ENCODE peak calls at places on chromosomes 2 and 18, in seven cellular contexts. T is AG10803; V is activated CD4-positive, alpha-beta T cell treated with anti-CD3 and anti-CD28 coated beads, Interleukin-2, amount 10 ng/mL, durations not matched to agents 24 days and 14 days; N is iPS-NIHi11; O is foreskin keratinocyte; K is SW480; Q is left ventricle myocardium inferior. L is an unnamed sample.

GRCh38 chr18:48834421-48835011 is 116.2 kb downstream of the SMAD7 start:
- DNase-seq in O (peak; percentile 80), T (peak; percentile 90), V (peak; percentile 91), Q (peak; percentile 63), N (no peak), K (peak; percentile 66), L (no peak)

GRCh38 chr2:156465573-156465972 is 29.4 kb downstream of the GPD2 start:
- DNase-seq in Q (no peak), N (no peak), V (no peak), K (no peak), T (no peak), O (no peak), L (no peak)

GRCh38 chr2:229051798-229052197 is 219.3 kb downstream of the PID1 start:
- DNase-seq in Q (no peak), O (no peak), T (no peak), N (no peak), K (no peak), V (no peak), L (no peak)

GRCh38 chr18:46917808-46918600 is 602 bp downstream of the KATNAL2 start:
- DNase-seq in K (no peak), T (peak; percentile 22), N (peak; percentile 60), O (no peak), V (no peak), Q (peak; percentile 30), L (no peak)

GRCh38 chr2:127681288-127681771 is 6.0 kb upstream of the LIMS2 start:
- DNase-seq in K (no peak), V (no peak), Q (peak; percentile 63), T (no peak), N (peak; percentile 34), O (no peak), L (peak; percentile 91)

GRCh38 chr2:227460079-227460485 is 11.9 kb upstream of the AGFG1 start:
- DNase-seq in O (peak; percentile 46), K (peak; percentile 8), V (peak; percentile 79), N (no peak), Q (no peak), T (peak; percentile 65), L (no peak)

GRCh38 chr18:41378628-41379027 is 576.4 kb upstream of the PIK3C3 start:
- DNase-seq in O (peak; percentile 32), Q (no peak), T (peak; percentile 50), V (no peak), K (no peak), N (peak; percentile 41), L (no peak)

GRCh38 chr2:177611310-177611886 is 218.8 kb downstream of the AGPS start:
- DNase-seq in Q (no peak), N (no peak), O (no peak), K (no peak), V (no peak), T (no peak), L (peak; percentile 12)

GRCh38 chr2:45895477-45895876 is 244.0 kb downstream of the PRKCE start:
- DNase-seq in V (no peak), T (peak; percentile 70), Q (no peak), O (no peak), K (no peak), N (no peak), L (no peak)

GRCh38 chr2:126885701-126886121 is 13.0 kb upstream of the TEX51 start:
- DNase-seq in K (no peak), V (no peak), O (no peak), Q (peak; percentile 17), T (peak; percentile 13), N (no peak), L (no peak)

GRCh38 chr18:50038448-50038847 is 156.5 kb downstream of the MYO5B start:
- DNase-seq in V (no peak), O (no peak), K (no peak), Q (no peak), T (no peak), N (no peak), L (no peak)

GRCh38 chr2:112622528-112622849 is 23.2 kb upstream of the SLC20A1 start:
- DNase-seq in Q (no peak), K (no peak), T (peak; percentile 92), O (peak; percentile 81), N (no peak), V (no peak), L (no peak)

GRCh38 chr2:20584637-20585321 is 66.1 kb downstream of the HS1BP3 start:
- DNase-seq in N (peak; percentile 83), Q (peak; percentile 21), O (peak; percentile 89), K (peak; percentile 95), V (no peak), T (peak; percentile 98), L (no peak)

GRCh38 chr2:11988691-11989465 is 242.4 kb downstream of the LPIN1 start:
- DNase-seq in T (peak; percentile 40), K (no peak), N (no peak), V (no peak), Q (peak; percentile 58), O (no peak), L (peak; percentile 91)

GRCh38 chr2:48768669-48769068 is 13.1 kb upstream of the LHCGR start:
- DNase-seq in K (no peak), T (no peak), V (no peak), N (no peak), Q (no peak), O (no peak), L (no peak)

GRCh38 chr2:64667535-64667934 is 13.8 kb upstream of the SERTAD2 start:
- DNase-seq in V (no peak), T (no peak), O (no peak), Q (no peak), N (no peak), K (no peak), L (no peak)

GRCh38 chr2:15687720-15688119 is 96.1 kb downstream of the DDX1 start:
- DNase-seq in N (no peak), Q (no peak), O (no peak), K (no peak), T (no peak), V (no peak), L (no peak)

GRCh38 chr18:79631096-79631507 is 48.5 kb upstream of the CTDP1 start:
- DNase-seq in Q (no peak), N (no peak), T (no peak), K (no peak), V (no peak), O (no peak), L (no peak)

GRCh38 chr2:48693066-48693465 is 62.5 kb downstream of the LHCGR start:
- DNase-seq in N (no peak), Q (no peak), V (no peak), K (no peak), O (no peak), T (peak; percentile 27), L (no peak)

GRCh38 chr2:172095146-172095904 is 7.4 kb downstream of the DLX2 start:
- DNase-seq in T (peak; percentile 95), N (peak; percentile 65), K (peak; percentile 67), Q (peak; percentile 28), V (peak; percentile 89), O (peak; percentile 83), L (peak; percentile 90)

GRCh38 chr18:46260016-46260878 is 156.1 kb downstream of the HAUS1 start:
- DNase-seq in V (no peak), K (no peak), O (peak; percentile 84), T (peak; percentile 84), Q (no peak), N (no peak), L (no peak)

GRCh38 chr2:121197369-121198091 is 87.5 kb downstream of the TFCP2L1 start:
- DNase-seq in N (no peak), O (peak; percentile 47), K (peak; percentile 35), V (no peak), Q (peak; percentile 44), T (peak; percentile 72), L (no peak)

GRCh38 chr2:202104286-202104870 is 31.3 kb downstream of the KIAA2012 start:
- DNase-seq in N (peak; percentile 66), O (no peak), K (peak; percentile 49), V (peak; percentile 82), Q (no peak), T (peak; percentile 67), L (no peak)

GRCh38 chr2:69216535-69217332 is 170.3 kb downstream of the GFPT1 start:
- DNase-seq in O (no peak), V (no peak), Q (peak; percentile 21), T (peak; percentile 74), K (no peak), N (no peak), L (no peak)

GRCh38 chr2:236852977-236853374 is 232.7 kb upstream of the COPS8 start:
- DNase-seq in Q (no peak), N (no peak), V (no peak), K (no peak), O (no peak), T (no peak), L (no peak)

GRCh38 chr2:64106481-64106880 is 37.7 kb downstream of the PELI1 start:
- DNase-seq in V (no peak), N (no peak), K (no peak), T (no peak), Q (no peak), O (no peak), L (no peak)

GRCh38 chr2:42846932-42847595 is 54.7 kb upstream of the HAAO start:
- DNase-seq in T (no peak), Q (no peak), V (no peak), O (no peak), N (no peak), K (no peak), L (no peak)

GRCh38 chr2:127614731-127615130 is 31.2 kb upstream of the GPR17 start:
- DNase-seq in V (no peak), O (no peak), T (peak; percentile 88), K (no peak), N (no peak), Q (no peak), L (no peak)

L was measured in esophagus muscularis mucosa.